ENCODE peak calls at places on chromosomes 11 and 22, in six cellular contexts. O, E, V, B, L and J are unnamed samples.
A peak's percentile ranks its signal among the peaks of the same experiment; 100 is the strongest.

GRCh38 chr11:70580036-70580805 is 181.9 kb downstream of the CTTN start:
- DNase-seq in V (no peak), B (peak; percentile 75), E (no peak), O (peak; percentile 49), L (no peak), J (no peak)

GRCh38 chr11:28621648-28622215 is 513.5 kb downstream of the METTL15 start:
- DNase-seq in E (peak; percentile 78), B (no peak), V (no peak), L (peak; percentile 17), O (no peak), J (no peak)

GRCh38 chr11:127639916-127640315 is 639.3 kb upstream of the KIRREL3 start:
- DNase-seq in E (no peak), B (no peak), V (no peak), L (no peak), O (no peak), J (no peak)

GRCh38 chr11:86152006-86152862 is 83.3 kb upstream of the PICALM start:
- DNase-seq in E (peak; percentile 60), B (no peak), O (no peak), L (no peak), V (no peak), J (peak; percentile 72)

GRCh38 chr11:57903441-57904123 is 120.1 kb upstream of the OR9Q1 start:
- DNase-seq in L (no peak), V (no peak), E (no peak), B (peak; percentile 65), O (no peak), J (peak; percentile 72)

GRCh38 chr11:2803186-2804057 is 82.2 kb downstream of the CDKN1C start:
- DNase-seq in O (peak; percentile 38), L (no peak), B (peak; percentile 41), E (no peak), V (peak; percentile 11), J (no peak)

GRCh38 chr11:68657021-68657780 is 27.1 kb upstream of the GAL start:
- DNase-seq in B (no peak), V (no peak), L (no peak), E (no peak), O (no peak), J (no peak)

GRCh38 chr22:42431401-42432019 is 693 bp downstream of the NFAM1 start:
- DNase-seq in B (peak; percentile 55), O (no peak), E (no peak), L (no peak), V (no peak), J (no peak)

GRCh38 chr11:66221726-66222236 is 46.7 kb upstream of the RAB1B start:
- DNase-seq in B (peak; percentile 43), O (peak; percentile 49), V (no peak), E (no peak), L (no peak), J (no peak)

DNA sequence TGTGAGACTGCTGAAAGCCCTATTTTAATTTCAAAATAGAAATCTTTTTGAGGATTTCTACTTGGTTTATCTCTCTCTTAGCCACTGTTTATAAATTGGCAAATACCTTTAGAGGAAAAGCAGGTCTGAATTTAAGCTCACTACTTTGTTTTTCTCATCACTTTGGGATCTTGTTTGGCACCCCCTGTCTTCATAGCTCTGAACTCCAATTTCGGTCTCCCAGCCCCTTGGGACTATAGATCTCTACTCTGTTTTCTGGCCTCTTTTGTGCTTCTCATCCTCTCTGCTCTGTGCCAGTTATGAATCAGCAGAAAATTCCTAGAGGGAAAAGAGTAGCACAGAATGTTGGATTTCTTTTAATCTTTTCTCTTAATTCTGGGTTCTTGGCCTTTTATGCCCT is 118.3 kb downstream of the CYP2R1 start:
- DNase-seq in L (peak; percentile 22), O (no peak), B (peak; percentile 59), E (no peak), V (no peak), J (no peak)
- TF ChIP-seq CTCF in L (no peak), O (no peak), B (peak; percentile 78), E (peak; percentile 25), V (no peak), J (no peak)

GRCh38 chr11:35420371-35420770 is 1.0 kb upstream of the SLC1A2 start:
- DNase-seq in O (no peak), V (no peak), L (no peak), B (peak; percentile 65), E (no peak), J (no peak)

GRCh38 chr11:35418847-35419712 is at the start of gene SLC1A2:
- DNase-seq in L (no peak), V (no peak), B (peak; percentile 80), O (peak; percentile 63), E (peak; percentile 12), J (peak; percentile 37)

GRCh38 chr11:35415488-35415887 is 3.9 kb downstream of the SLC1A2 start:
- DNase-seq in B (no peak), V (no peak), O (no peak), L (no peak), E (no peak), J (no peak)

GRCh38 chr11:35419713-35420333 is 465 bp upstream of the SLC1A2 start:
- DNase-seq in V (no peak), E (no peak), B (peak; percentile 52), L (no peak), O (peak; percentile 62), J (no peak)

GRCh38 chr11:35418282-35418846 is 994 bp downstream of the SLC1A2 start:
- DNase-seq in V (no peak), B (peak; percentile 86), L (no peak), O (peak; percentile 70), E (no peak), J (no peak)
- H3K4me3 ChIP-seq in V (no peak overlapping the region), B (peak overlapping the region; percentile 81), L (peak overlapping the region; percentile 9), O (peak overlapping the region; percentile 27), E (no peak overlapping the region), J (peak overlapping the region; percentile 62)

GRCh38 chr22:22684605-22685561 is 40.5 kb downstream of the GGTLC2 start:
- DNase-seq in O (peak; percentile 69), E (peak; percentile 42), L (peak; percentile 90), B (peak; percentile 86), V (no peak), J (peak; percentile 52)
- TF ChIP-seq CTCF in O (peak; percentile 28), E (peak; percentile 48), L (no peak), B (peak; percentile 82), V (no peak), J (peak; percentile 28)

GRCh38 chr22:35893698-35894097 is 134.9 kb downstream of the RBFOX2 start:
- DNase-seq in O (no peak), L (peak; percentile 90), B (no peak), E (no peak), V (no peak), J (no peak)

GRCh38 chr22:35894937-35895708 is 133.5 kb downstream of the RBFOX2 start:
- DNase-seq in L (peak; percentile 95), V (no peak), B (no peak), O (no peak), E (peak; percentile 61), J (no peak)

GRCh38 chr22:35894464-35894878 is 134.2 kb downstream of the RBFOX2 start:
- DNase-seq in O (no peak), L (peak; percentile 60), E (peak; percentile 32), V (no peak), B (no peak), J (no peak)

GRCh38 chr22:35899736-35900135 is 128.9 kb downstream of the RBFOX2 start:
- DNase-seq in V (no peak), L (no peak), O (no peak), B (no peak), E (no peak), J (no peak)

GRCh38 chr22:35896306-35896705 is 132.3 kb downstream of the RBFOX2 start:
- DNase-seq in L (no peak), V (no peak), B (no peak), E (no peak), O (no peak), J (no peak)
- H3K4me3 ChIP-seq in L (no peak overlapping the region), V (no peak overlapping the region), B (no peak overlapping the region), E (no peak overlapping the region), O (no peak overlapping the region), J (no peak overlapping the region)